ENCODE peak calls at places on chromosomes 3 and 15, in nine cellular contexts. One of them, this sample, is unnamed.

GRCh38 chr3:157174265-157174615 is 14.3 kb upstream of the CCNL1 start:
- DNase-seq in CD8-positive, alpha-beta T cell: peak; percentile 15
- DNase-seq in AG04450: no peak
- DNase-seq in breast epithelium: no peak
- DNase-seq in fibroblast of villous mesenchyme: no peak
- DNase-seq in psoas muscle: no peak
- DNase-seq in IMR-90: no peak
- DNase-seq in GM13976: peak; percentile 41
- DNase-seq in K562: peak; percentile 63
- DNase-seq in this sample: peak; percentile 21

GRCh38 chr3:59820352-59820934 is 770.6 kb upstream of the CFAP20DC start:
- DNase-seq in GM13976: no peak
- DNase-seq in CD8-positive, alpha-beta T cell: no peak
- DNase-seq in fibroblast of villous mesenchyme: no peak
- DNase-seq in IMR-90: peak; percentile 61
- DNase-seq in psoas muscle: no peak
- DNase-seq in breast epithelium: no peak
- DNase-seq in K562: no peak
- DNase-seq in AG04450: no peak
- DNase-seq in this sample: no peak

GRCh38 chr15:81749667-81750360 is 296.0 kb downstream of the MEX3B start:
- DNase-seq in K562: no peak
- DNase-seq in CD8-positive, alpha-beta T cell: no peak
- DNase-seq in GM13976: no peak
- DNase-seq in breast epithelium: no peak
- DNase-seq in psoas muscle: no peak
- DNase-seq in IMR-90: no peak
- DNase-seq in AG04450: no peak
- DNase-seq in fibroblast of villous mesenchyme: no peak
- DNase-seq in this sample: no peak

GRCh38 chr15:45120081-45120972 is 6.2 kb downstream of the DUOXA2 start:
- DNase-seq in CD8-positive, alpha-beta T cell: no peak
- DNase-seq in K562: no peak
- DNase-seq in psoas muscle: no peak
- DNase-seq in fibroblast of villous mesenchyme: no peak
- DNase-seq in IMR-90: no peak
- DNase-seq in GM13976: no peak
- DNase-seq in breast epithelium: no peak
- DNase-seq in AG04450: no peak
- DNase-seq in this sample: no peak

GRCh38 chr15:74709011-74709410 is 13.2 kb upstream of the EDC3 start:
- DNase-seq in CD8-positive, alpha-beta T cell: no peak
- DNase-seq in fibroblast of villous mesenchyme: peak; percentile 63
- DNase-seq in GM13976: no peak
- DNase-seq in K562: no peak
- DNase-seq in psoas muscle: no peak
- DNase-seq in breast epithelium: no peak
- DNase-seq in IMR-90: no peak
- DNase-seq in AG04450: no peak
- DNase-seq in this sample: no peak

GRCh38 chr15:31200735-31201151 is 99.2 kb upstream of the TRPM1 start:
- DNase-seq in K562: peak; percentile 40
- DNase-seq in GM13976: peak; percentile 72
- DNase-seq in psoas muscle: peak; percentile 65
- DNase-seq in CD8-positive, alpha-beta T cell: peak; percentile 71
- DNase-seq in AG04450: peak; percentile 15
- DNase-seq in breast epithelium: peak; percentile 36
- DNase-seq in IMR-90: peak; percentile 39
- DNase-seq in fibroblast of villous mesenchyme: peak; percentile 85
- DNase-seq in this sample: no peak

GRCh38 chr3:121670676-121671075 is 10.0 kb upstream of the HCLS1 start:
- DNase-seq in K562: no peak
- DNase-seq in CD8-positive, alpha-beta T cell: no peak
- DNase-seq in AG04450: no peak
- DNase-seq in IMR-90: no peak
- DNase-seq in breast epithelium: no peak
- DNase-seq in GM13976: no peak
- DNase-seq in fibroblast of villous mesenchyme: no peak
- DNase-seq in psoas muscle: no peak
- DNase-seq in this sample: no peak

GRCh38 chr15:51828621-51829359 is 663 bp upstream of the TMOD3 start:
- DNase-seq in IMR-90: peak; percentile 28
- DNase-seq in K562: peak; percentile 83
- DNase-seq in breast epithelium: no peak
- DNase-seq in AG04450: no peak
- DNase-seq in CD8-positive, alpha-beta T cell: no peak
- DNase-seq in fibroblast of villous mesenchyme: no peak
- DNase-seq in psoas muscle: no peak
- DNase-seq in GM13976: peak; percentile 15
- DNase-seq in this sample: peak; percentile 20

GRCh38 chr3:183202004-183202722 is 39.6 kb upstream of the LAMP3 start:
- DNase-seq in GM13976: no peak
- DNase-seq in CD8-positive, alpha-beta T cell: no peak
- DNase-seq in psoas muscle: no peak
- DNase-seq in AG04450: no peak
- DNase-seq in breast epithelium: no peak
- DNase-seq in IMR-90: no peak
- DNase-seq in K562: no peak
- DNase-seq in fibroblast of villous mesenchyme: no peak
- DNase-seq in this sample: no peak

DNA sequence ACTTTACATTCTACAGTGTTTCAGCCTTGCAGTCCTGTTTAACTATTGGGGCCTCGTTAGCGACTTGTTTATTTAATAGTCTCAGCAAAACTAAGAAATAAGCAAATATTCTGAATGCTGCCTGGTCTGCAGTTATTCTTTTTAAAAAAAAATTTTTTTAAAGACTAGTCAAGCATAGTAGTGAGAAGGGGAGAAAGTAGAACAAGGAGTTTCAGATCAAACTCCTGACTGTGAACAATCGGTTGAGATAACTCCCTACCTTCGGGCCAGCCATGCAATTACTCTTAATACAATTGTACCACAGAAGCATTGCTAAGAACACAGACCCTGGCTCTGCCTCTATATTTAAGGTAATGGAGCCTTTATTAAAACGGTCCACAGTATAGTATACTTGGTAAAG is 5.8 kb upstream of the DUT start:
- DNase-seq in fibroblast of villous mesenchyme: no peak
- DNase-seq in CD8-positive, alpha-beta T cell: no peak
- DNase-seq in GM13976: no peak
- DNase-seq in psoas muscle: no peak
- DNase-seq in AG04450: no peak
- DNase-seq in breast epithelium: no peak
- DNase-seq in K562: no peak
- DNase-seq in IMR-90: no peak
- DNase-seq in this sample: no peak
- TF ChIP-seq CTCF in fibroblast of villous mesenchyme: no peak
- TF ChIP-seq CTCF in CD8-positive, alpha-beta T cell: no peak
- TF ChIP-seq CTCF in GM13976: no peak
- TF ChIP-seq CTCF in psoas muscle: no peak
- TF ChIP-seq CTCF in AG04450: no peak
- TF ChIP-seq CTCF in breast epithelium: no peak
- TF ChIP-seq CTCF in K562: no peak
- TF ChIP-seq CTCF in IMR-90: no peak
- TF ChIP-seq CTCF in this sample: no peak

DNA sequence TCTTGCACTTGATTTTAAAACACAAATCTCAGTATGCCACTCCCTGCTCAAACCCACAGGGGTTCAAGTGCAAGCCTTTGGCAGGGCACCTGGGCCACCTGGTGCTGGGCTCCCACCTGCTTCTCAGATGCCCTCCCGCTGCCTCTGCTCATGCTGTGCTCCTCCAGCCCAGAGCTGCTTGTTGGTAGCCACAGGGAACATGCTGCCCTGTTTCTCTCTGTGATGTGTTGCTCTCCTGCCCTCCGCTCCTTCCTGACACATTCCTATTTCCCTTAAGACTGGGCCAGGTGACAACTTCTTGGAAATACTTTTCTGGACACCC is 27.1 kb upstream of the KY start:
- DNase-seq in CD8-positive, alpha-beta T cell: no peak
- DNase-seq in GM13976: no peak
- DNase-seq in fibroblast of villous mesenchyme: no peak
- DNase-seq in AG04450: no peak
- DNase-seq in K562: no peak
- DNase-seq in breast epithelium: no peak
- DNase-seq in psoas muscle: no peak
- DNase-seq in IMR-90: no peak
- DNase-seq in this sample: no peak
- TF ChIP-seq CTCF in CD8-positive, alpha-beta T cell: no peak
- TF ChIP-seq CTCF in GM13976: no peak
- TF ChIP-seq CTCF in fibroblast of villous mesenchyme: no peak
- TF ChIP-seq CTCF in AG04450: no peak
- TF ChIP-seq CTCF in K562: no peak
- TF ChIP-seq CTCF in breast epithelium: no peak
- TF ChIP-seq CTCF in psoas muscle: no peak
- TF ChIP-seq CTCF in IMR-90: no peak
- TF ChIP-seq CTCF in this sample: no peak

DNA sequence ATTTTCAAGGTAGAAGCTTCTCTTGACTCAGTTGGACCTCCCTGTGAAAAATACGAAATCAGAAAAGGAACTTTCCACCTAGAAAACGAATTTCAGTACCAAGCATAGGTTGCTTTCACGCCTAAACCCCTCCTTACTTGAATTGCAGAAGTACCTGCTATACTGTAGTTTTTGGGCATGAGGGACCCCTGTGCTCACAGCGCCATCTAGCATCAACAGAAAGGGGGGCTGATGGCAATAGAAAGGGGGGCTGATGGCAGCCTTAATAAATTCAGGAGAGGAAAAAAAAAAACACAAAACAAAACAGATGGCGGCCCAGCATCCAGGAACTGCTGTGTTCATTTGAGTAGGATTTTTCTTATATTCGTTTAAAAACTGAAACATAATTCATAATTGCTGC is 96.7 kb downstream of the NPAP1 start:
- DNase-seq in fibroblast of villous mesenchyme: no peak
- DNase-seq in CD8-positive, alpha-beta T cell: no peak
- DNase-seq in breast epithelium: no peak
- DNase-seq in K562: no peak
- DNase-seq in GM13976: no peak
- DNase-seq in IMR-90: no peak
- DNase-seq in psoas muscle: no peak
- DNase-seq in AG04450: no peak
- DNase-seq in this sample: no peak
- TF ChIP-seq CTCF in fibroblast of villous mesenchyme: no peak
- TF ChIP-seq CTCF in CD8-positive, alpha-beta T cell: no peak
- TF ChIP-seq CTCF in breast epithelium: no peak
- TF ChIP-seq CTCF in K562: no peak
- TF ChIP-seq CTCF in GM13976: no peak
- TF ChIP-seq CTCF in IMR-90: no peak
- TF ChIP-seq CTCF in psoas muscle: no peak
- TF ChIP-seq CTCF in AG04450: no peak
- TF ChIP-seq CTCF in this sample: no peak

DNA sequence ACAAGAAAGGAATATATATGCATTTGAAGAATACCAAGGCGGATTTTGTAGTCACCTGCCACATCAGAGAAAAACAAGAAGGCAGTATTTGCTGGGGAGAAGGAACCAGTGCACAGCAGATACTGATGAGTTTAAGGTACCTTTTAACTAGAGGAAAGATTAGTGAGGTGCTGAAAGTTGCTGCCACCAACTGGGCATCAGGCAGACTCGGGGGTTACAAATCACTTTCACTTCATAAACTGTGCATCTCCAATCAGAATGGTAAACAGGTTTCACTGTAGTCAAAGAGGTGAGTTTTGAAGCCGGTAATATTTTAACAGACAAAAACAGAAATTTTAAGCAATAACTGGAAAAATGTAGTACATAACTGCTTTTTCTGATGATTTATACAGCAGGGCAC is 4.1 kb downstream of the FBN1 start:
- DNase-seq in GM13976: peak; percentile 26
- DNase-seq in AG04450: no peak
- DNase-seq in CD8-positive, alpha-beta T cell: no peak
- DNase-seq in breast epithelium: no peak
- DNase-seq in psoas muscle: no peak
- DNase-seq in IMR-90: peak; percentile 47
- DNase-seq in fibroblast of villous mesenchyme: peak; percentile 54
- DNase-seq in K562: peak; percentile 16
- DNase-seq in this sample: no peak
- TF ChIP-seq CTCF in GM13976: peak; percentile 16
- TF ChIP-seq CTCF in AG04450: peak; percentile 36
- TF ChIP-seq CTCF in CD8-positive, alpha-beta T cell: no peak
- TF ChIP-seq CTCF in breast epithelium: no peak
- TF ChIP-seq CTCF in psoas muscle: no peak
- TF ChIP-seq CTCF in IMR-90: peak; percentile 40
- TF ChIP-seq CTCF in fibroblast of villous mesenchyme: peak; percentile 27
- TF ChIP-seq CTCF in K562: no peak
- TF ChIP-seq CTCF in this sample: peak; percentile 44

GRCh38 chr3:185469542-185469941 is 29.3 kb downstream of the TMEM41A start:
- DNase-seq in breast epithelium: no peak
- DNase-seq in CD8-positive, alpha-beta T cell: no peak
- DNase-seq in GM13976: no peak
- DNase-seq in AG04450: no peak
- DNase-seq in psoas muscle: no peak
- DNase-seq in IMR-90: no peak
- DNase-seq in K562: no peak
- DNase-seq in fibroblast of villous mesenchyme: no peak
- DNase-seq in this sample: no peak
- TF ChIP-seq CTCF in breast epithelium: no peak
- TF ChIP-seq CTCF in CD8-positive, alpha-beta T cell: no peak
- TF ChIP-seq CTCF in GM13976: no peak
- TF ChIP-seq CTCF in AG04450: no peak
- TF ChIP-seq CTCF in psoas muscle: no peak
- TF ChIP-seq CTCF in IMR-90: no peak
- TF ChIP-seq CTCF in K562: no peak
- TF ChIP-seq CTCF in fibroblast of villous mesenchyme: no peak
- TF ChIP-seq CTCF in this sample: no peak

GRCh38 chr3:190326930-190327329 is 4.7 kb upstream of the CLDN1 start:
- DNase-seq in GM13976: no peak
- DNase-seq in psoas muscle: no peak
- DNase-seq in breast epithelium: no peak
- DNase-seq in IMR-90: peak; percentile 60
- DNase-seq in K562: no peak
- DNase-seq in CD8-positive, alpha-beta T cell: no peak
- DNase-seq in AG04450: no peak
- DNase-seq in fibroblast of villous mesenchyme: peak; percentile 59
- DNase-seq in this sample: no peak
- TF ChIP-seq CTCF in GM13976: no peak
- TF ChIP-seq CTCF in psoas muscle: no peak
- TF ChIP-seq CTCF in breast epithelium: no peak
- TF ChIP-seq CTCF in IMR-90: no peak
- TF ChIP-seq CTCF in K562: no peak
- TF ChIP-seq CTCF in CD8-positive, alpha-beta T cell: no peak
- TF ChIP-seq CTCF in AG04450: no peak
- TF ChIP-seq CTCF in fibroblast of villous mesenchyme: no peak
- TF ChIP-seq CTCF in this sample: no peak

This sample was measured in GM13977.